ENCODE peak calls at places on chromosomes 12 and 14, in eight cellular contexts. One of them, this sample, is unnamed.

GRCh38 chr14:70018713-70019201 is 139.5 kb downstream of the SMOC1 start:
- DNase-seq in neuronal stem cell: no peak
- DNase-seq in naive thymus-derived CD4-positive, alpha-beta T cell: no peak
- DNase-seq in tibial artery: peak; percentile 80
- DNase-seq in OCI-LY7: no peak
- DNase-seq in upper lobe of right lung: no peak
- DNase-seq in colonic mucosa: peak; percentile 22
- DNase-seq in mesendoderm: no peak
- DNase-seq in this sample: peak; percentile 47

GRCh38 chr12:91058821-91059220 is 997 bp upstream of the KERA start:
- DNase-seq in neuronal stem cell: no peak
- DNase-seq in naive thymus-derived CD4-positive, alpha-beta T cell: no peak
- DNase-seq in tibial artery: no peak
- DNase-seq in OCI-LY7: no peak
- DNase-seq in upper lobe of right lung: no peak
- DNase-seq in colonic mucosa: no peak
- DNase-seq in mesendoderm: no peak
- DNase-seq in this sample: no peak

GRCh38 chr12:10722905-10723866 is at the start of gene YBX3:
- DNase-seq in neuronal stem cell: peak; percentile 76
- DNase-seq in naive thymus-derived CD4-positive, alpha-beta T cell: peak; percentile 14
- DNase-seq in tibial artery: peak; percentile 94
- DNase-seq in OCI-LY7: peak; percentile 77
- DNase-seq in upper lobe of right lung: peak; percentile 94
- DNase-seq in colonic mucosa: peak; percentile 92
- DNase-seq in mesendoderm: peak; percentile 89
- DNase-seq in this sample: peak; percentile 75

GRCh38 chr14:28771168-28771567 is 4.6 kb downstream of the FOXG1 start:
- DNase-seq in neuronal stem cell: no peak
- DNase-seq in naive thymus-derived CD4-positive, alpha-beta T cell: no peak
- DNase-seq in tibial artery: no peak
- DNase-seq in OCI-LY7: no peak
- DNase-seq in upper lobe of right lung: no peak
- DNase-seq in colonic mucosa: no peak
- DNase-seq in mesendoderm: no peak
- DNase-seq in this sample: no peak

GRCh38 chr14:25350071-25350470 is 300.1 kb upstream of the STXBP6 start:
- DNase-seq in neuronal stem cell: no peak
- DNase-seq in naive thymus-derived CD4-positive, alpha-beta T cell: no peak
- DNase-seq in tibial artery: no peak
- DNase-seq in OCI-LY7: no peak
- DNase-seq in upper lobe of right lung: no peak
- DNase-seq in colonic mucosa: no peak
- DNase-seq in mesendoderm: no peak
- DNase-seq in this sample: no peak

GRCh38 chr14:104554608-104555401 is 24.8 kb upstream of the C14orf180 start:
- DNase-seq in neuronal stem cell: no peak
- DNase-seq in naive thymus-derived CD4-positive, alpha-beta T cell: no peak
- DNase-seq in tibial artery: peak; percentile 55
- DNase-seq in OCI-LY7: no peak
- DNase-seq in upper lobe of right lung: peak; percentile 34
- DNase-seq in colonic mucosa: no peak
- DNase-seq in mesendoderm: no peak
- DNase-seq in this sample: no peak

GRCh38 chr14:70515796-70516195 is 19.0 kb downstream of the ADAM20 start:
- DNase-seq in neuronal stem cell: no peak
- DNase-seq in naive thymus-derived CD4-positive, alpha-beta T cell: no peak
- DNase-seq in tibial artery: no peak
- DNase-seq in OCI-LY7: no peak
- DNase-seq in upper lobe of right lung: no peak
- DNase-seq in colonic mucosa: no peak
- DNase-seq in mesendoderm: no peak
- DNase-seq in this sample: peak; percentile 28

GRCh38 chr12:94147991-94148840 is at the start of gene PLXNC1:
- DNase-seq in neuronal stem cell: peak; percentile 53
- DNase-seq in naive thymus-derived CD4-positive, alpha-beta T cell: peak; percentile 66
- DNase-seq in tibial artery: peak; percentile 74
- DNase-seq in OCI-LY7: peak; percentile 80
- DNase-seq in upper lobe of right lung: peak; percentile 82
- DNase-seq in colonic mucosa: peak; percentile 70
- DNase-seq in mesendoderm: peak; percentile 52
- DNase-seq in this sample: peak; percentile 31

GRCh38 chr14:82345149-82345548 is 811.5 kb upstream of the SEL1L start:
- DNase-seq in neuronal stem cell: no peak
- DNase-seq in naive thymus-derived CD4-positive, alpha-beta T cell: no peak
- DNase-seq in tibial artery: no peak
- DNase-seq in OCI-LY7: no peak
- DNase-seq in upper lobe of right lung: no peak
- DNase-seq in colonic mucosa: no peak
- DNase-seq in mesendoderm: no peak
- DNase-seq in this sample: no peak

GRCh38 chr12:56633465-56634241 is 3.5 kb upstream of the BAZ2A start:
- DNase-seq in neuronal stem cell: no peak
- DNase-seq in naive thymus-derived CD4-positive, alpha-beta T cell: no peak
- DNase-seq in tibial artery: no peak
- DNase-seq in OCI-LY7: no peak
- DNase-seq in upper lobe of right lung: no peak
- DNase-seq in colonic mucosa: no peak
- DNase-seq in mesendoderm: no peak
- DNase-seq in this sample: no peak

GRCh38 chr14:79587194-79587593 is 624.1 kb downstream of the DIO2 start:
- DNase-seq in neuronal stem cell: no peak
- DNase-seq in naive thymus-derived CD4-positive, alpha-beta T cell: no peak
- DNase-seq in tibial artery: no peak
- DNase-seq in OCI-LY7: no peak
- DNase-seq in upper lobe of right lung: no peak
- DNase-seq in colonic mucosa: no peak
- DNase-seq in mesendoderm: no peak
- DNase-seq in this sample: no peak

GRCh38 chr14:80974338-80975078 is 19.1 kb downstream of the TSHR start:
- DNase-seq in neuronal stem cell: no peak
- DNase-seq in naive thymus-derived CD4-positive, alpha-beta T cell: no peak
- DNase-seq in tibial artery: no peak
- DNase-seq in OCI-LY7: no peak
- DNase-seq in upper lobe of right lung: no peak
- DNase-seq in colonic mucosa: no peak
- DNase-seq in mesendoderm: no peak
- DNase-seq in this sample: no peak

GRCh38 chr12:124385219-124385969 is 90.5 kb downstream of the RFLNA start:
- DNase-seq in neuronal stem cell: no peak
- DNase-seq in naive thymus-derived CD4-positive, alpha-beta T cell: no peak
- DNase-seq in tibial artery: no peak
- DNase-seq in OCI-LY7: no peak
- DNase-seq in upper lobe of right lung: no peak
- DNase-seq in colonic mucosa: no peak
- DNase-seq in mesendoderm: peak; percentile 86
- DNase-seq in this sample: peak; percentile 85

GRCh38 chr12:59689776-59690175 is 93.9 kb downstream of the SLC16A7 start:
- DNase-seq in neuronal stem cell: no peak
- DNase-seq in naive thymus-derived CD4-positive, alpha-beta T cell: no peak
- DNase-seq in tibial artery: no peak
- DNase-seq in OCI-LY7: no peak
- DNase-seq in upper lobe of right lung: no peak
- DNase-seq in colonic mucosa: no peak
- DNase-seq in mesendoderm: peak; percentile 65
- DNase-seq in this sample: peak; percentile 29

GRCh38 chr12:123949118-123949774 is 23.4 kb downstream of the CCDC92 start:
- DNase-seq in neuronal stem cell: no peak
- DNase-seq in naive thymus-derived CD4-positive, alpha-beta T cell: no peak
- DNase-seq in tibial artery: no peak
- DNase-seq in OCI-LY7: no peak
- DNase-seq in upper lobe of right lung: no peak
- DNase-seq in colonic mucosa: no peak
- DNase-seq in mesendoderm: no peak
- DNase-seq in this sample: no peak

GRCh38 chr14:51716610-51717009 is 64.9 kb downstream of the FRMD6 start:
- DNase-seq in neuronal stem cell: no peak
- DNase-seq in naive thymus-derived CD4-positive, alpha-beta T cell: no peak
- DNase-seq in tibial artery: no peak
- DNase-seq in OCI-LY7: no peak
- DNase-seq in upper lobe of right lung: no peak
- DNase-seq in colonic mucosa: no peak
- DNase-seq in mesendoderm: no peak
- DNase-seq in this sample: peak; percentile 52

GRCh38 chr14:106694638-106695393 is 1168.4 kb downstream of the TMEM121 start:
- DNase-seq in neuronal stem cell: no peak
- DNase-seq in naive thymus-derived CD4-positive, alpha-beta T cell: peak; percentile 37
- DNase-seq in tibial artery: no peak
- DNase-seq in OCI-LY7: no peak
- DNase-seq in upper lobe of right lung: no peak
- DNase-seq in colonic mucosa: no peak
- DNase-seq in mesendoderm: no peak
- DNase-seq in this sample: no peak

GRCh38 chr14:95509512-95509911 is 6.9 kb downstream of the SYNE3 start:
- DNase-seq in neuronal stem cell: no peak
- DNase-seq in naive thymus-derived CD4-positive, alpha-beta T cell: no peak
- DNase-seq in tibial artery: no peak
- DNase-seq in OCI-LY7: no peak
- DNase-seq in upper lobe of right lung: no peak
- DNase-seq in colonic mucosa: no peak
- DNase-seq in mesendoderm: no peak
- DNase-seq in this sample: no peak
- H3K4me1 ChIP-seq in neuronal stem cell: peaks cover 4% of the 10 kb centered on the region
- H3K4me1 ChIP-seq in naive thymus-derived CD4-positive, alpha-beta T cell: peaks cover 28% of the 10 kb centered on the region
- H3K4me1 ChIP-seq in tibial artery: no peaks in the 10 kb centered on the region
- H3K4me1 ChIP-seq in OCI-LY7: peaks cover under 1% of the 10 kb centered on the region
- H3K4me1 ChIP-seq in upper lobe of right lung: peaks cover 28% of the 10 kb centered on the region
- H3K4me1 ChIP-seq in colonic mucosa: no peaks in the 10 kb centered on the region
- H3K4me1 ChIP-seq in mesendoderm: peaks cover 2% of the 10 kb centered on the region
- H3K4me1 ChIP-seq in this sample: peaks cover 17% of the 10 kb centered on the region

GRCh38 chr12:6273209-6273928 is 37.1 kb upstream of the PLEKHG6 start:
- DNase-seq in neuronal stem cell: no peak
- DNase-seq in naive thymus-derived CD4-positive, alpha-beta T cell: no peak
- DNase-seq in tibial artery: no peak
- DNase-seq in OCI-LY7: no peak
- DNase-seq in upper lobe of right lung: no peak
- DNase-seq in colonic mucosa: no peak
- DNase-seq in mesendoderm: peak; percentile 44
- DNase-seq in this sample: no peak
- H3K4me1 ChIP-seq in neuronal stem cell: peaks cover 30% of the 10 kb centered on the region
- H3K4me1 ChIP-seq in naive thymus-derived CD4-positive, alpha-beta T cell: no peaks in the 10 kb centered on the region
- H3K4me1 ChIP-seq in tibial artery: no peaks in the 10 kb centered on the region
- H3K4me1 ChIP-seq in OCI-LY7: peaks cover 5% of the 10 kb centered on the region
- H3K4me1 ChIP-seq in upper lobe of right lung: peaks cover 29% of the 10 kb centered on the region
- H3K4me1 ChIP-seq in colonic mucosa: peaks cover 6% of the 10 kb centered on the region
- H3K4me1 ChIP-seq in mesendoderm: peaks cover 17% of the 10 kb centered on the region
- H3K4me1 ChIP-seq in this sample: peaks cover 10% of the 10 kb centered on the region

GRCh38 chr14:90517431-90517841 is 120.6 kb downstream of the CALM1 start:
- DNase-seq in neuronal stem cell: no peak
- DNase-seq in naive thymus-derived CD4-positive, alpha-beta T cell: no peak
- DNase-seq in tibial artery: no peak
- DNase-seq in OCI-LY7: no peak
- DNase-seq in upper lobe of right lung: no peak
- DNase-seq in colonic mucosa: peak; percentile 61
- DNase-seq in mesendoderm: no peak
- DNase-seq in this sample: no peak
- H3K4me1 ChIP-seq in neuronal stem cell: peaks cover 28% of the 10 kb centered on the region
- H3K4me1 ChIP-seq in naive thymus-derived CD4-positive, alpha-beta T cell: no peaks in the 10 kb centered on the region
- H3K4me1 ChIP-seq in tibial artery: no peaks in the 10 kb centered on the region
- H3K4me1 ChIP-seq in OCI-LY7: no peaks in the 10 kb centered on the region
- H3K4me1 ChIP-seq in upper lobe of right lung: peaks cover 14% of the 10 kb centered on the region
- H3K4me1 ChIP-seq in colonic mucosa: peaks cover 37% of the 10 kb centered on the region
- H3K4me1 ChIP-seq in mesendoderm: no peaks in the 10 kb centered on the region
- H3K4me1 ChIP-seq in this sample: no peaks in the 10 kb centered on the region

DNA sequence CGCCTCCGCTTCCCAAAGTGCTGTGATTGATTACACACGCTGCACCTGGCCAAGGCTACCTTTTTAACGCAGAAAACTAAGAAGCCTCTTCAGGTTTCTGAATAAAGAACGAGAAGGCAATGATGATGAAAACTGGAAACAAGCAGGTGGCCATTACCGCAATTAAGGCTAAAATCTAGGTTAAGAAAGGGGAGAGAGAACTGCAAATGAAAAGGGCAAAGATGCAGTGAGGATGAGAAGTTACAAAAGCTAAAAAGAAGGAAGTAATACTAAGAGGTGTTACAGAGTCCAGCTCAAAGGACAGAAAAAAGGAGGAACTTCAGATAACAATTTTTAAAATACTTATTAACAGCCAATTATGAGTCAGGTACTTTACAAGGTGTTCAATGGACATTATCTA is 79.7 kb downstream of the DUSP16 start:
- DNase-seq in neuronal stem cell: no peak
- DNase-seq in naive thymus-derived CD4-positive, alpha-beta T cell: no peak
- DNase-seq in tibial artery: no peak
- DNase-seq in OCI-LY7: no peak
- DNase-seq in upper lobe of right lung: no peak
- DNase-seq in colonic mucosa: no peak
- DNase-seq in mesendoderm: no peak
- DNase-seq in this sample: no peak
- H3K4me1 ChIP-seq in neuronal stem cell: no peaks in the 10 kb centered on the region
- H3K4me1 ChIP-seq in naive thymus-derived CD4-positive, alpha-beta T cell: peaks cover 26% of the 10 kb centered on the region
- H3K4me1 ChIP-seq in tibial artery: no peaks in the 10 kb centered on the region
- H3K4me1 ChIP-seq in OCI-LY7: no peaks in the 10 kb centered on the region
- H3K4me1 ChIP-seq in upper lobe of right lung: peaks cover 11% of the 10 kb centered on the region
- H3K4me1 ChIP-seq in colonic mucosa: no peaks in the 10 kb centered on the region
- H3K4me1 ChIP-seq in mesendoderm: no peaks in the 10 kb centered on the region
- H3K4me1 ChIP-seq in this sample: peaks cover 2% of the 10 kb centered on the region

DNA sequence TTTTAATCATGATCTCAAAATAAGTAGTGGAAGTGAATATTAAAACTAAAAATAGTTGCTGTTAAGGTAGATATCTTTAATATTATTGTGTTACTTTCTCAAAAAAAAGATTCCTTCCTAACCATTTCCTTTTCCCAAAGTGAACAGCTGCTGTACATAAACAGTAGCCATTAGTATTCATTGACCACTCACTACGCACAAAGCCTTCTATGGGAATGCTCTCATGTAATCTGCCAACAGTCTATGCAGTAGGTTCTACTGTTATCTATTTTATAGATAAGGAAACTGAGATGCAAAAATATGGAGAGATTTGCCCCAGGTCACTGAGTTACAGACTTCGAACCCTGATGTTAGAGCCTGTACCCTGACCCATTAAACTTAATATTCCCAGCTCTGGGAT is 32.1 kb downstream of the ZFP36L1 start:
- DNase-seq in neuronal stem cell: no peak
- DNase-seq in naive thymus-derived CD4-positive, alpha-beta T cell: no peak
- DNase-seq in tibial artery: no peak
- DNase-seq in OCI-LY7: no peak
- DNase-seq in upper lobe of right lung: no peak
- DNase-seq in colonic mucosa: no peak
- DNase-seq in mesendoderm: no peak
- DNase-seq in this sample: peak; percentile 51
- H3K4me1 ChIP-seq in neuronal stem cell: peaks cover 12% of the 10 kb centered on the region
- H3K4me1 ChIP-seq in naive thymus-derived CD4-positive, alpha-beta T cell: peaks cover 2% of the 10 kb centered on the region
- H3K4me1 ChIP-seq in tibial artery: no peaks in the 10 kb centered on the region
- H3K4me1 ChIP-seq in OCI-LY7: peaks cover 8% of the 10 kb centered on the region
- H3K4me1 ChIP-seq in upper lobe of right lung: peaks cover 53% of the 10 kb centered on the region
- H3K4me1 ChIP-seq in colonic mucosa: no peaks in the 10 kb centered on the region
- H3K4me1 ChIP-seq in mesendoderm: peaks cover 9% of the 10 kb centered on the region
- H3K4me1 ChIP-seq in this sample: peaks cover 13% of the 10 kb centered on the region

GRCh38 chr12:6202331-6202730 is 2.1 kb downstream of the CD9 start:
- DNase-seq in neuronal stem cell: no peak
- DNase-seq in naive thymus-derived CD4-positive, alpha-beta T cell: no peak
- DNase-seq in tibial artery: no peak
- DNase-seq in OCI-LY7: no peak
- DNase-seq in upper lobe of right lung: no peak
- DNase-seq in colonic mucosa: peak; percentile 50
- DNase-seq in mesendoderm: no peak
- DNase-seq in this sample: no peak
- H3K4me1 ChIP-seq in neuronal stem cell: peaks cover 43% of the 10 kb centered on the region
- H3K4me1 ChIP-seq in naive thymus-derived CD4-positive, alpha-beta T cell: no peaks in the 10 kb centered on the region
- H3K4me1 ChIP-seq in tibial artery: no peaks in the 10 kb centered on the region
- H3K4me1 ChIP-seq in OCI-LY7: no peaks in the 10 kb centered on the region
- H3K4me1 ChIP-seq in upper lobe of right lung: peaks cover 70% of the 10 kb centered on the region
- H3K4me1 ChIP-seq in colonic mucosa: peaks cover 38% of the 10 kb centered on the region
- H3K4me1 ChIP-seq in mesendoderm: peaks cover 13% of the 10 kb centered on the region
- H3K4me1 ChIP-seq in this sample: peaks cover 17% of the 10 kb centered on the region

This sample was measured in IMR-90.